ENCODE peak calls at places on chromosomes 3 and 15, in nine cellular contexts. H, A, P, Q, F, Z, K, B and R are unnamed samples. For H3K27me3, the result is how much of the 10 kb centered on the place peaks cover.

GRCh38 chr15:34147371-34148140 is 45.7 kb downstream of the PGBD4 start:
- DNase-seq in Q (no peak), Z (no peak), H (no peak), B (no peak), A (peak), P (no peak), F (no peak), K (peak), R (no peak)

GRCh38 chr15:99613887-99614642 is 48.3 kb downstream of the MEF2A start:
- DNase-seq in Z (peak), A (peak), Q (peak), P (no peak), K (peak), F (no peak), H (no peak), B (peak), R (no peak)

GRCh38 chr3:48226959-48227358 is 3.7 kb downstream of the CAMP start:
- DNase-seq in P (no peak), Z (no peak), K (no peak), B (no peak), Q (no peak), F (no peak), H (no peak), A (no peak), R (no peak)

GRCh38 chr3:24344784-24345439 is 149.7 kb downstream of the THRB start:
- DNase-seq in P (no peak), Q (no peak), H (no peak), K (no peak), B (no peak), F (no peak), A (peak), Z (no peak), R (no peak)

GRCh38 chr15:85289677-85290365 is 90.6 kb upstream of the AKAP13 start:
- DNase-seq in F (peak), P (no peak), K (peak), A (peak), Z (peak), Q (no peak), H (no peak), B (no peak), R (no peak)

GRCh38 chr15:49624046-49624445 is 3.2 kb downstream of the DTWD1 start:
- DNase-seq in K (peak), Z (no peak), H (no peak), F (no peak), P (no peak), Q (no peak), A (peak), B (no peak), R (no peak)

GRCh38 chr15:43150171-43150929 is 17.0 kb downstream of the TMEM62 start:
- DNase-seq in Z (no peak), Q (no peak), A (peak), K (peak), F (no peak), B (no peak), H (no peak), P (peak), R (no peak)

GRCh38 chr15:36571301-36571700 is 8.1 kb upstream of the CDIN1 start:
- DNase-seq in Z (no peak), P (no peak), H (no peak), K (no peak), Q (no peak), A (peak), B (no peak), F (no peak), R (no peak)

GRCh38 chr3:181739628-181740027 is 27.9 kb downstream of the SOX2 start:
- DNase-seq in P (no peak), Q (no peak), F (no peak), K (peak), B (no peak), H (no peak), A (no peak), Z (no peak), R (no peak)

GRCh38 chr15:90871097-90871715 is 2.8 kb downstream of the FURIN start:
- DNase-seq in A (no peak), K (no peak), B (peak), F (peak), Q (peak), P (no peak), Z (peak), H (no peak), R (peak)

GRCh38 chr15:58932791-58933310 is 628 bp downstream of the SLTM start:
- DNase-seq in K (no peak), Z (no peak), H (no peak), F (peak), P (no peak), B (no peak), Q (no peak), A (no peak), R (no peak)

GRCh38 chr3:89059201-89059600 is 48.2 kb upstream of the EPHA3 start:
- DNase-seq in H (no peak), P (no peak), A (no peak), Z (no peak), Q (no peak), F (no peak), B (no peak), K (peak), R (no peak)

GRCh38 chr3:141429371-141430035 is 57.3 kb upstream of the RASA2 start:
- DNase-seq in Z (no peak), A (no peak), B (no peak), H (no peak), F (peak), P (no peak), Q (no peak), K (no peak), R (no peak)

GRCh38 chr3:126287536-126288181 is 69.5 kb downstream of the KLF15 start:
- DNase-seq in K (peak), H (no peak), Z (peak), A (peak), F (peak), P (no peak), B (peak), Q (peak), R (no peak)

GRCh38 chr15:58074452-58074851 is 8.9 kb upstream of the ALDH1A2 start:
- DNase-seq in Z (no peak), K (no peak), B (no peak), Q (no peak), A (no peak), F (no peak), H (no peak), P (no peak), R (no peak)

GRCh38 chr15:85865070-85865684 is 70.5 kb upstream of the KLHL25 start:
- DNase-seq in A (peak), Z (peak), Q (peak), B (no peak), P (no peak), F (peak), H (no peak), K (no peak), R (no peak)

GRCh38 chr3:65516998-65517397 is 521.7 kb downstream of the MAGI1 start:
- DNase-seq in K (no peak), P (no peak), Z (no peak), F (no peak), A (no peak), Q (no peak), H (no peak), B (no peak), R (no peak)

GRCh38 chr3:123063034-123063433 is 3.8 kb upstream of the PDIA5 start:
- DNase-seq in Q (no peak), P (no peak), B (no peak), F (no peak), H (no peak), K (no peak), Z (no peak), A (no peak), R (no peak)

GRCh38 chr3:120693439-120694172 is 11.6 kb upstream of the HGD start:
- DNase-seq in K (peak), B (no peak), F (no peak), P (peak), Z (no peak), H (no peak), Q (no peak), A (peak), R (no peak)

GRCh38 chr3:171457263-171458055 is 2.7 kb downstream of the TNIK start:
- DNase-seq in P (no peak), B (no peak), H (no peak), A (no peak), F (peak), K (no peak), Q (no peak), Z (peak), R (no peak)
- H3K4me3 ChIP-seq in P (peak), B (peak), H (peak), A (no peak), F (peak), K (no peak), Q (no peak), Z (peak), R (peak)

DNA sequence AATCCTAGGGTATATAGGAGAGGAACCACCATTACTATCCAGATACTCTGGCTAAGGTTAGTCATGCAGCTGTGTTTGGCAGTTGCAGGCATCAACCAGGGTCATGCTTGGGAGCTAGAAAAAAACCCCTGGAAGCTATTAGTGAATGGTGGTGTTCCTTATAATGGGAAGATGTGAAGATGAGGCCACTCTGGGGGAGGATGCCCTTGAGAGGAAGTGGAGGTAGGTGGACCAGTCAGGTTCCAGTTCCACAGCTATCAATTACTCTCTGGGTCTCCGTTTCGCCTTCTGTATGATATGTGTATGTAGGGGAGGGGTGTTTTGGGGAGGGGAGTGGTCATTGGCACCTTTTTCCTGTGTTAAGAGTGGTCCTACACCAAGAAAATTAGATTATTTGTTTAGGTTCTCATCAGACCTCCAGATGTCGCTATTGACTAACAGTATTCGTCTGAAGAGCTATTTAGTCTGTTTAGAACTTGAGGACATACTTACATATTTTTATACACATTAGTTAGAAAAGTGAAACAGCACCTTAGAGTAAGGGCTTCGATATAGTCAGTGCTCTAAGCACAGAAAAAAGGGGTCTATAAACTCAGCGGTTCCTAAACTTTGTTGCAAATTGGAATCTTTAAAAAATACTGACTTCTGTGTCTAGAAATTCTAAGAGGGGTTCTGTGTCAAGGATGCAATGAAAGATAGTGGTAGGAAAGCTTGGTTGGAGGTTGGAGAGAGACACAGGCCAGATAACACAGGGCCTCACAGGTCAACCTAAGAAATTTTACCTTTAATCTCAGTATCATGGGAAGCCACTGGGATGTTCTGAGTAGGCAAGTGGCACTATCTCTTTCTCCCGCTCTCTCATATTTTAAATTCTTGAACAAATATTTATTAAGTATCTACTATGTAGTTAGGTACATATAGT is 9.1 kb upstream of the HPS3 start:
- DNase-seq in Q (no peak), Z (no peak), B (no peak), P (peak), A (peak), K (peak), H (no peak), F (peak), R (peak)
- TF ChIP-seq CTCF in Q (peak), Z (peak), B (peak), P (peak), A (peak), K (peak), H (peak), F (peak), R (peak)

GRCh38 chr15:69849232-69849610 is 248.5 kb downstream of the TLE3 start:
- DNase-seq in K (no peak), Z (no peak), Q (no peak), F (no peak), P (no peak), A (peak), B (no peak), H (no peak), R (no peak)
- H3K27me3 ChIP-seq in K (under half), Z (under half), Q (under half), F (under half), P (under half), A (under half), B (under half), H (under half), R (under half)

GRCh38 chr3:55615039-55615693 is 128.1 kb upstream of the WNT5A start:
- DNase-seq in Q (no peak), A (peak), H (no peak), Z (no peak), P (no peak), B (no peak), F (no peak), K (no peak), R (no peak)

GRCh38 chr3:55615694-55616310 is 128.7 kb upstream of the WNT5A start:
- DNase-seq in B (no peak), H (no peak), F (peak), A (no peak), Q (no peak), K (no peak), P (no peak), Z (no peak), R (no peak)

GRCh38 chr3:55616803-55617202 is 129.7 kb upstream of the WNT5A start:
- DNase-seq in P (no peak), A (no peak), Q (no peak), K (no peak), H (no peak), Z (no peak), F (no peak), B (no peak), R (no peak)

GRCh38 chr3:55619186-55619808 is 132.2 kb upstream of the WNT5A start:
- DNase-seq in F (no peak), H (no peak), Z (no peak), B (no peak), Q (no peak), K (no peak), P (no peak), A (no peak), R (no peak)

DNA sequence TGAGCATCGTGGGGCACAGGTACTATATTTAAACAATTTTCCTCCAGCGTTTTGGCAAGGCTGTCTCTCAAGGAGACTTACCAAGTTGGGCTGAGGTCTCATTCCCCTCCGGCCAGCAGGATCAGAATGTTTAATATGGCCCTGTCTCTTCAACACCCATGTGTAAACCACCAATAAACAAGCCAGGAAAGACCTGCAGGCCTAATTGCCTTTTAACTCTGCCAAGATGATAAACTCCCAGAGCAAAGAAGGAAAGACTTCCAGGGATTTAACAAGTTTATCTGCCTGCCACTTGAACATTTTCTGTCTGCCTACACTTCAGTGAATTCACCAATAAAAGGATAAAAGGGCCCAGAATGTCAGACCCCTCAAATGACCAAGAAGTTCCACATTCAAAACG is 130.3 kb upstream of the WNT5A start:
- DNase-seq in H (no peak), Q (no peak), P (no peak), A (no peak), K (no peak), B (no peak), Z (no peak), F (no peak), R (no peak)
- H3K4me3 ChIP-seq in H (no peak), Q (no peak), P (no peak), A (no peak), K (no peak), B (no peak), Z (no peak), F (no peak), R (no peak)

GRCh38 chr3:183637106-183637486 is 1.7 kb downstream of the KLHL24 start:
- DNase-seq in B (no peak), K (no peak), A (no peak), P (no peak), F (no peak), H (no peak), Z (no peak), Q (no peak), R (no peak)

GRCh38 chr3:183634707-183635106 is 716 bp upstream of the KLHL24 start:
- DNase-seq in K (peak), Z (no peak), P (no peak), Q (no peak), B (no peak), H (no peak), A (no peak), F (no peak), R (no peak)

GRCh38 chr3:183636221-183637105 is 1.0 kb downstream of the KLHL24 start:
- DNase-seq in Q (peak), K (peak), P (peak), F (peak), H (peak), B (peak), A (peak), Z (peak), R (peak)

GRCh38 chr3:183635107-183635430 is 354 bp upstream of the KLHL24 start:
- DNase-seq in Z (no peak), H (no peak), F (no peak), A (no peak), K (no peak), B (no peak), Q (no peak), P (no peak), R (no peak)

GRCh38 chr3:183635431-183636220 is at the start of gene KLHL24:
- DNase-seq in Q (peak), K (peak), P (peak), H (peak), A (peak), Z (peak), B (peak), F (peak), R (peak)
- TF ChIP-seq CTCF in Q (peak), K (no peak), P (no peak), H (no peak), A (no peak), Z (no peak), B (peak), F (no peak), R (peak)

GRCh38 chr15:52806284-52806655 is 16.1 kb upstream of the ONECUT1 start:
- DNase-seq in B (no peak), H (no peak), Z (no peak), Q (no peak), P (no peak), K (no peak), F (no peak), A (no peak), R (no peak)
- H3K27me3 ChIP-seq in B (half or more), H (under half), Z (half or more), Q (under half), P (half or more), K (under half), F (half or more), A (half or more), R (under half)

GRCh38 chr3:13152826-13153710 is 79.8 kb upstream of the IQSEC1 start:
- DNase-seq in P (no peak), F (no peak), Z (no peak), B (peak), H (no peak), Q (no peak), K (no peak), A (no peak), R (no peak)
- H3K4me3 ChIP-seq in P (no peak), F (no peak), Z (no peak), B (no peak), H (no peak), Q (no peak), K (no peak), A (no peak), R (no peak)

DNA sequence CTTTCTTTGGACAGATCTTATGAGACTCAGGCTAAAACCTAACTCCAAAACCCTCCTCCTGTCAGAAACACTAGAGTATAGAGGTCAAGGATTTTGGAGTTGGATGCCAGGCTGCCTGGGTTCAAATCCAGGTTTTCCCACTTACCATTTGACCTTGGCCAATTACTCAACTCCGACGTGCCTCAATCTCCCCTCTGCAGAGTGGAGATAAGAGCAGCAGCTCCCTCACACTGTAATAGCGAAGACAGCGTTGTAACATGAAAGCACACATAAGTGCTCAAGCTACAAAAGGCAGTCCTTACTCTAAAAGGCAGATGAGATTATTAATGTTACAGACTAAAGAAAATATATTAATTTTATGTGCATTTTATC is 90.1 kb downstream of the IGF2BP2 start:
- DNase-seq in A (no peak), Z (no peak), P (no peak), B (no peak), F (no peak), H (no peak), Q (no peak), K (no peak), R (no peak)
- TF ChIP-seq CTCF in A (no peak), Z (no peak), P (no peak), B (no peak), F (no peak), H (no peak), Q (no peak), K (no peak), R (no peak)